ENCODE peak calls at places on chromosomes 16 and 17, in five cellular contexts. C is NB4, E is OCI-LY7, M is colonic mucosa, F is WTC11. I is an unnamed sample.

GRCh38 chr17:77110006-77110374 is 30.8 kb upstream of the SEC14L1 start:
- DNase-seq in M (no peak), E (peak), C (peak), F (no peak), I (peak)

GRCh38 chr17:40451420-40451819 is 8.2 kb downstream of the IGFBP4 start:
- DNase-seq in E (no peak), C (no peak), F (no peak), M (peak), I (peak)

GRCh38 chr17:76969598-76970172 is 101.5 kb downstream of the MGAT5B start:
- DNase-seq in E (peak), F (peak), M (no peak), C (no peak), I (no peak)

GRCh38 chr17:28327709-28328108 is 7.6 kb downstream of the IFT20 start:
- DNase-seq in E (no peak), C (no peak), M (no peak), F (no peak), I (no peak)

GRCh38 chr17:10737786-10738185 is 8.0 kb upstream of the TMEM220 start:
- DNase-seq in F (no peak), E (no peak), M (peak), C (no peak), I (no peak)

GRCh38 chr17:34645636-34646035 is 66.3 kb downstream of the TMEM132E start:
- DNase-seq in M (no peak), E (no peak), C (no peak), F (no peak), I (no peak)

GRCh38 chr17:67821871-67822367 is 3.4 kb upstream of the BPTF start:
- DNase-seq in F (no peak), E (no peak), M (no peak), C (no peak), I (no peak)

GRCh38 chr16:1922357-1922756 is 4.1 kb upstream of the HS3ST6 start:
- DNase-seq in M (no peak), E (no peak), C (no peak), F (no peak), I (no peak)

GRCh38 chr17:78529251-78529650 is 47.9 kb downstream of the DNAH17 start:
- DNase-seq in M (no peak), C (no peak), E (no peak), F (no peak), I (no peak)

GRCh38 chr17:2792541-2793169 is 3.6 kb upstream of the RAP1GAP2 start:
- DNase-seq in C (peak), E (no peak), M (no peak), F (no peak), I (no peak)

GRCh38 chr17:9728005-9728404 is 63.4 kb downstream of the DHRS7C start:
- DNase-seq in M (no peak), C (no peak), E (no peak), F (no peak), I (no peak)

GRCh38 chr17:79311373-79311772 is 236.7 kb downstream of the ENGASE start:
- DNase-seq in E (no peak), F (no peak), C (no peak), M (no peak), I (no peak)

GRCh38 chr17:29589524-29590260 is at the start of gene GIT1:
- DNase-seq in M (peak), C (peak), E (peak), F (peak), I (no peak)

GRCh38 chr16:3223913-3224515 is 10.9 kb downstream of the ZNF200 start:
- DNase-seq in E (no peak), C (no peak), F (no peak), M (no peak), I (no peak)

GRCh38 chr16:84446596-84447392 is 57.7 kb downstream of the MEAK7 start:
- DNase-seq in F (no peak), E (no peak), C (no peak), M (no peak), I (no peak)

GRCh38 chr17:46977348-46977747 is 1.7 kb downstream of the RPRML start:
- DNase-seq in E (peak), F (peak), M (peak), C (peak), I (no peak)

GRCh38 chr17:30212750-30213149 is 22.7 kb downstream of the SLC6A4 start:
- DNase-seq in C (no peak), F (no peak), M (no peak), E (no peak), I (no peak)

GRCh38 chr16:46688657-46689491 is at the start of gene VPS35:
- DNase-seq in F (peak), E (peak), C (peak), M (peak), I (peak)
- TF ChIP-seq CTCF in F (peak), E (peak), C (no peak), M (no peak), I (no peak)

GRCh38 chr17:81666342-81667191 is at the start of the genes CCDC137 and OXLD1:
- DNase-seq in E (peak), C (peak), M (peak), F (peak), I (peak)

GRCh38 chr17:81665205-81666091 is 957 bp downstream of the OXLD1 start:
- DNase-seq in C (peak), F (no peak), E (peak), M (peak), I (no peak)

GRCh38 chr17:81666092-81666341 is 388 bp downstream of the OXLD1 start:
- DNase-seq in C (no peak), E (peak), F (no peak), M (peak), I (no peak)

GRCh38 chr17:81664051-81664470 is 2.3 kb downstream of the OXLD1 start:
- DNase-seq in F (no peak), C (no peak), E (no peak), M (no peak), I (no peak)

GRCh38 chr17:81667754-81668153 is 1.2 kb downstream of the CCDC137 start:
- DNase-seq in F (peak), E (peak), M (no peak), C (peak), I (no peak)
- TF ChIP-seq CTCF in F (no peak), E (peak), M (no peak), C (peak), I (no peak)

GRCh38 chr17:7222093-7222971 is 2.6 kb downstream of the ACADVL start:
- DNase-seq in M (no peak), C (peak), E (no peak), F (no peak), I (no peak)

GRCh38 chr17:7219812-7220592 is at the start of the genes ACADVL and DLG4:
- DNase-seq in F (peak), C (peak), E (peak), M (peak), I (peak)

GRCh38 chr17:7219434-7219811 is 213 bp downstream of the DLG4 start:
- DNase-seq in M (no peak), C (no peak), F (no peak), E (no peak), I (no peak)

GRCh38 chr17:7221281-7222092 is 1.7 kb downstream of the ACADVL start:
- DNase-seq in M (no peak), E (no peak), C (peak), F (no peak), I (no peak)

GRCh38 chr17:7220593-7221280 is 999 bp downstream of the ACADVL start:
- DNase-seq in E (peak), M (peak), C (peak), F (peak), I (no peak)
- TF ChIP-seq CTCF in E (peak), M (peak), C (peak), F (no peak), I (peak)

GRCh38 chr17:16948587-16949376 is 23.1 kb downstream of the TNFRSF13B start:
- DNase-seq in C (no peak), E (no peak), M (no peak), F (peak), I (no peak)
- TF ChIP-seq CTCF in C (no peak), E (no peak), M (no peak), F (no peak), I (no peak)

DNA sequence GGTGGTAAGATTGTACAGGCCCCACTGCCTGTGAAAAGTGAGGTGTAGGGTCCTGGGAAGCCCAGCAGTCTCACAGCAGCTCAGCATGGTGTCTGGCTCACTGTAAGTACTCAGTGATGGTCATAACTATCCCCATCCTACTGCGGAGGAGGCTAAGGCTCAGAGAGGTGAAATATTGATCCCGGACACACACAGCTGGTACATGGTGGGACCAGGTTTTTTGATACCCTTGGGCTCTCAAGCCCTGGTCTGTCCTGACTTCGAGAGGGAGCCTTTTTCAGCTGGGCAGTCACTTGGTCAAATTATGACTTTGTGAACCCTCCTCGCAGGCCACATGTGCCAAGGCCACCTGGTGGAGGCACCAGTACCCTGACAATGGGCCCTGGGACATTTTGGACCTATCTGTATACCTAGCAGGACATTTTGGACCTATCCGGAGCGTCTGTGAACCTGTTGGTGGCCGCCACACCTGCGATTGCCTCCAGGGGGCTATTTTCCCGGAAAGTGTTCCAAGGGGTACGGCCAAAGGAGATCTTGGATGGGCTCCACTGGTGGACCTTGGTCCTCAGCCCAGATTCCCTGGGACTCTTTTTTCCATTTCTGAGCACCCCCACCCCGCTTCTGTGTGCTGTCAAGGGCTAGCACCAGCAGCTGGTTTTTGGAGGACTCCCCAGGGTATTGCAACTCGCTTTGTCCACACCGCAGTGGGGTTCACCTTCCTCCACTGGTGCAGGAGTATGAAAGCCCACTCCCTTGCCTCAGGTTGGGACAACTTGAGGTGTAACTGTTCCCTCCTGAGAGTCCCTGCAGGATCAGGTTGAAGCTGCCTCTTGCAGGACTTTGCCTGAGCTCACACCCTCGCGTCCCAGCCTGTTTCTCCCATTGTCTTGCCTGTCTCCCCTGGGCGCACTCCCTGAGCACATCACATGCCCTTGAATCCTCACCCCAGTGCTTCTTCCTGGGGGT is 83.6 kb upstream of the NKD1 start:
- DNase-seq in E (no peak), C (no peak), F (peak), M (no peak), I (no peak)
- TF ChIP-seq CTCF in E (no peak), C (no peak), F (peak), M (no peak), I (peak)

DNA sequence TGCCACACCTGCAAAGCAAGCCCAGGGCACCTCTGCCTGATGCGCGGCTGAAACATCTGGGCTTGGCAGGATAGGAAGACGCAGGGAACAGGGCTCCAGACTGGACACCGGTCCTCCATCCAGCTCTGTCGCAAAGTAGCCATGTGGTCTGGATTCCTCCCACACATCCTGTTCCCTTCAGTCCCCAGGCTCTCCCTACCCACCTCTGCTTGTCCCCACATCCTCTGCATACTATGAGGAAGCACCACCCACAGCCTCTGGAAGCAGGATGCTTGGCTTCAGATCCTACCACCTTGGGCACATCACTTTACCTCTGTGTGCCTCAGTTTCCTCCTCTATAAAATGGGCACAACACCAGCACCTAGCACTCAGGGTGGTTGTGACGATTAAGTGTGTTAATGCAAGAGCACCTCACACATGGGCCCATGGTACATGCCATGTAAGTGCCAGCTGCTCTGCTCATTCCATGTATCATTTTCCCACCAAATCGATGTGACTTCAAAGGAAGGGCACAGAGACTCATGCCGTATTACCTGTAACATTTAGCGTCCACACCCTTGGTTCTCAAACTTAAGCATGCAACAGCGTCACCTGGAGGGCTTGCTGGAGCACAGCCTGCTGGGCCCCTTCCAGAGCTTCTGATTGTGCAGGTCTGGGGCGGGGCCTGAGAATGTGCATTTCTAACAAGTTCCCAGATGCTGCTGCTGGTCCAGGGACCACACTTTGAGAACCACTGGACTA is 138.6 kb upstream of the SDK2 start:
- DNase-seq in C (peak), F (peak), E (peak), M (peak), I (no peak)
- TF ChIP-seq CTCF in C (no peak), F (peak), E (peak), M (peak), I (no peak)

GRCh38 chr17:17142556-17142955 is 63.6 kb downstream of the PLD6 start:
- DNase-seq in C (no peak), F (no peak), E (no peak), M (no peak), I (no peak)

GRCh38 chr17:17141279-17141678 is 64.9 kb downstream of the PLD6 start:
- DNase-seq in M (no peak), E (no peak), C (no peak), F (no peak), I (no peak)

GRCh38 chr17:17140590-17140980 is 65.5 kb downstream of the PLD6 start:
- DNase-seq in E (no peak), F (no peak), M (no peak), C (no peak), I (no peak)

GRCh38 chr17:17143501-17143900 is 62.6 kb downstream of the PLD6 start:
- DNase-seq in M (no peak), F (no peak), E (no peak), C (no peak), I (no peak)

GRCh38 chr17:17141860-17142552 is 64.1 kb downstream of the PLD6 start:
- DNase-seq in F (peak), E (peak), C (peak), M (no peak), I (no peak)
- TF ChIP-seq CTCF in F (peak), E (peak), C (peak), M (peak), I (peak)

DNA sequence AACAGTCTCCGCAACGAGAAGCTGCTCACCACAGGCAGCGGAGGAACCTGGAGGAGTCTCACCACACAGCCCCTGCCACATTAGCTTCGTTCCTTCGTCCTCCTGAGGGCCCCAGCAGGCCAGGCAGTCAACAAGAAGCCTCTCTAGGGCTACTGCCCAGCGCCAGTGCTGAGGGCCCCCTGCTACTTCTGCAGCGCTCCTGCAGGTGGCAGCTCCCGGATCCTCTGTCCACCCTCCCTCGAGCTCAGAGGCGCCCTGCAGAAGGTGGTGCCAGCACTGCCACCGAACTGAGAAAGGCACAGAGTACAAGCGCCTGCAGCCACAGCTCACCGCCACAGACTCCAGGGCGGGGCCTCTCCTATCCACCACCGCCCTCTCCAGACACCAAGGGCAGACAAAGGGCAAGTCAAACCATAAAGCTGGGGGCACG is 27.3 kb downstream of the KDM8 start:
- DNase-seq in F (peak), M (peak), E (no peak), C (peak), I (no peak)
- TF ChIP-seq CTCF in F (no peak), M (no peak), E (peak), C (peak), I (no peak)